ENCODE peak calls at places on chromosome 1, in six cellular contexts. One of them, this sample, is unnamed.

GRCh38 chr1:228006034-228006792 is 585 bp upstream of the WNT3A start:
- DNase-seq in HFF-Myc: no peak
- DNase-seq in CD8-positive, alpha-beta T cell: no peak
- DNase-seq in ovary: no peak
- DNase-seq in hepatocyte: no peak
- DNase-seq in transverse colon: no peak
- DNase-seq in this sample: no peak

GRCh38 chr1:150575518-150576366 is 3.7 kb downstream of the MCL1 start:
- DNase-seq in CD8-positive, alpha-beta T cell: no peak
- DNase-seq in hepatocyte: peak
- DNase-seq in transverse colon: no peak
- DNase-seq in HFF-Myc: no peak
- DNase-seq in ovary: peak
- DNase-seq in this sample: peak

GRCh38 chr1:63127376-63127775 is 195.0 kb upstream of the FOXD3 start:
- DNase-seq in CD8-positive, alpha-beta T cell: no peak
- DNase-seq in hepatocyte: no peak
- DNase-seq in HFF-Myc: peak
- DNase-seq in transverse colon: no peak
- DNase-seq in ovary: no peak
- DNase-seq in this sample: no peak

GRCh38 chr1:61115436-61115835 is 33.1 kb downstream of the NFIA start:
- DNase-seq in HFF-Myc: no peak
- DNase-seq in ovary: no peak
- DNase-seq in hepatocyte: no peak
- DNase-seq in CD8-positive, alpha-beta T cell: no peak
- DNase-seq in transverse colon: no peak
- DNase-seq in this sample: no peak

GRCh38 chr1:171061425-171062143 is 29.1 kb upstream of the FMO3 start:
- DNase-seq in HFF-Myc: no peak
- DNase-seq in CD8-positive, alpha-beta T cell: no peak
- DNase-seq in transverse colon: no peak
- DNase-seq in hepatocyte: no peak
- DNase-seq in ovary: no peak
- DNase-seq in this sample: no peak

GRCh38 chr1:231695439-231696255 is 69.1 kb downstream of the DISC1 start:
- DNase-seq in transverse colon: no peak
- DNase-seq in HFF-Myc: no peak
- DNase-seq in CD8-positive, alpha-beta T cell: no peak
- DNase-seq in ovary: no peak
- DNase-seq in hepatocyte: no peak
- DNase-seq in this sample: no peak

GRCh38 chr1:245317253-245317652 is 162.5 kb downstream of the KIF26B start:
- DNase-seq in transverse colon: no peak
- DNase-seq in HFF-Myc: no peak
- DNase-seq in ovary: no peak
- DNase-seq in CD8-positive, alpha-beta T cell: no peak
- DNase-seq in hepatocyte: no peak
- DNase-seq in this sample: no peak

GRCh38 chr1:153025797-153026196 is 5.2 kb upstream of the SPRR1B start:
- DNase-seq in HFF-Myc: no peak
- DNase-seq in transverse colon: no peak
- DNase-seq in CD8-positive, alpha-beta T cell: no peak
- DNase-seq in hepatocyte: no peak
- DNase-seq in ovary: no peak
- DNase-seq in this sample: no peak

GRCh38 chr1:29732438-29732837 is 496.1 kb downstream of the PTPRU start:
- DNase-seq in transverse colon: no peak
- DNase-seq in hepatocyte: no peak
- DNase-seq in ovary: no peak
- DNase-seq in HFF-Myc: peak
- DNase-seq in CD8-positive, alpha-beta T cell: no peak
- DNase-seq in this sample: no peak

GRCh38 chr1:150981177-150981804 is 801 bp upstream of the ANXA9 start:
- DNase-seq in transverse colon: peak
- DNase-seq in HFF-Myc: no peak
- DNase-seq in hepatocyte: peak
- DNase-seq in ovary: no peak
- DNase-seq in CD8-positive, alpha-beta T cell: no peak
- DNase-seq in this sample: no peak

GRCh38 chr1:244237445-244237844 is 186.4 kb downstream of the ZBTB18 start:
- DNase-seq in transverse colon: no peak
- DNase-seq in hepatocyte: no peak
- DNase-seq in CD8-positive, alpha-beta T cell: no peak
- DNase-seq in HFF-Myc: no peak
- DNase-seq in ovary: no peak
- DNase-seq in this sample: no peak

GRCh38 chr1:94068831-94069648 is 51.9 kb downstream of the ABCA4 start:
- DNase-seq in hepatocyte: peak
- DNase-seq in HFF-Myc: no peak
- DNase-seq in ovary: no peak
- DNase-seq in CD8-positive, alpha-beta T cell: no peak
- DNase-seq in transverse colon: peak
- DNase-seq in this sample: no peak

GRCh38 chr1:116359060-116359830 is 13.8 kb upstream of the ATP1A1 start:
- DNase-seq in transverse colon: no peak
- DNase-seq in CD8-positive, alpha-beta T cell: no peak
- DNase-seq in hepatocyte: no peak
- DNase-seq in ovary: no peak
- DNase-seq in HFF-Myc: no peak
- DNase-seq in this sample: no peak

GRCh38 chr1:155360051-155360450 is 39.4 kb downstream of the RUSC1 start:
- DNase-seq in transverse colon: no peak
- DNase-seq in ovary: no peak
- DNase-seq in HFF-Myc: no peak
- DNase-seq in CD8-positive, alpha-beta T cell: no peak
- DNase-seq in hepatocyte: no peak
- DNase-seq in this sample: no peak

GRCh38 chr1:7405844-7406500 is 365.1 kb upstream of the VAMP3 start:
- DNase-seq in CD8-positive, alpha-beta T cell: no peak
- DNase-seq in hepatocyte: no peak
- DNase-seq in transverse colon: no peak
- DNase-seq in HFF-Myc: no peak
- DNase-seq in ovary: no peak
- DNase-seq in this sample: no peak

GRCh38 chr1:164982545-164982944 is 374.0 kb downstream of the LMX1A start:
- DNase-seq in transverse colon: no peak
- DNase-seq in CD8-positive, alpha-beta T cell: no peak
- DNase-seq in hepatocyte: no peak
- DNase-seq in HFF-Myc: no peak
- DNase-seq in ovary: no peak
- DNase-seq in this sample: no peak

GRCh38 chr1:81702903-81703302 is 97.8 kb upstream of the ADGRL2 start:
- DNase-seq in transverse colon: no peak
- DNase-seq in ovary: no peak
- DNase-seq in HFF-Myc: no peak
- DNase-seq in CD8-positive, alpha-beta T cell: no peak
- DNase-seq in hepatocyte: no peak
- DNase-seq in this sample: peak

GRCh38 chr1:110559157-110559556 is 40.2 kb upstream of the KCNA10 start:
- DNase-seq in transverse colon: no peak
- DNase-seq in ovary: no peak
- DNase-seq in hepatocyte: no peak
- DNase-seq in HFF-Myc: no peak
- DNase-seq in CD8-positive, alpha-beta T cell: no peak
- DNase-seq in this sample: no peak

GRCh38 chr1:99481391-99481996 is 164.4 kb upstream of the PALMD start:
- DNase-seq in transverse colon: peak
- DNase-seq in ovary: peak
- DNase-seq in HFF-Myc: peak
- DNase-seq in CD8-positive, alpha-beta T cell: peak
- DNase-seq in hepatocyte: peak
- DNase-seq in this sample: peak

DNA sequence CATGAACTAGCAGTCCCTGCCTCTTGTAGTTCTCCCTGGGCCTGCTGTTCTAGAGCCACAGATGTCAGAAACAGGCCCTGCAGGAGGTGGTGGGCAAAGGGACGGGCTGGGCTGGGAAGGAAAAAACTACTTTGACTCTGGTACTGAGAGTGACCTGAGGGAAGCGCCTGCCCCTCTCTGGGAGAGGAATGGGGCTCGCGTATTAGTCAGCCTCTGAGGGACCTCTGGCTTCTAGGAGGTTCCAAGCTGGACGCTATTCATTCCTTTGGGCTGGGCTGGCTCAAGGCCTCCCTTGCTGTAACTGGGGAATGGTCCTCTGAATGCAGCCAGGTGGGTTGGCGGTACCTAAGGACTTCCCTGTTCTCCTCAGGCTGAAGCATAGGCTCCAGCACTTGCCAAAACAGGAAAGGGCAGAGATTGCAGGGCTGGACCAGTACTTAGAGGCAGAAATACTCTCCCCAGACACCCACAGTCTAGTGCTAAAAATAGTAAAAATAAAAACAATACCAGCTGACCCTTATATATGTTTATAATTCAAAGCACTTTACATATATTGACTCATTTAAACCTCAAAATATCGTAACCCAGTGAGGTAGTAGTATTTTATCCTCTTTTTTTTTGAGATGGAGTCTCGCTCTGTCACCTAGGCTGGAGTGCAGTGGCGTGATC is 7.1 kb downstream of the POMGNT1 start:
- DNase-seq in CD8-positive, alpha-beta T cell: no peak
- DNase-seq in transverse colon: no peak
- DNase-seq in HFF-Myc: no peak
- DNase-seq in hepatocyte: no peak
- DNase-seq in ovary: no peak
- DNase-seq in this sample: no peak
- H3K4me3 ChIP-seq in CD8-positive, alpha-beta T cell: no peak
- H3K4me3 ChIP-seq in transverse colon: no peak
- H3K4me3 ChIP-seq in HFF-Myc: no peak
- H3K4me3 ChIP-seq in hepatocyte: no peak
- H3K4me3 ChIP-seq in ovary: no peak
- H3K4me3 ChIP-seq in this sample: no peak

GRCh38 chr1:106049595-106049994 is 1006.9 kb upstream of the PRMT6 start:
- DNase-seq in transverse colon: no peak
- DNase-seq in hepatocyte: peak
- DNase-seq in HFF-Myc: no peak
- DNase-seq in CD8-positive, alpha-beta T cell: no peak
- DNase-seq in ovary: no peak
- DNase-seq in this sample: no peak

GRCh38 chr1:106047210-106047609 is 1009.3 kb upstream of the PRMT6 start:
- DNase-seq in ovary: no peak
- DNase-seq in HFF-Myc: no peak
- DNase-seq in hepatocyte: no peak
- DNase-seq in CD8-positive, alpha-beta T cell: no peak
- DNase-seq in transverse colon: no peak
- DNase-seq in this sample: no peak
- TF ChIP-seq CTCF in ovary: no peak
- TF ChIP-seq CTCF in HFF-Myc: no peak
- TF ChIP-seq CTCF in hepatocyte: no peak
- TF ChIP-seq CTCF in CD8-positive, alpha-beta T cell: no peak
- TF ChIP-seq CTCF in transverse colon: no peak
- TF ChIP-seq CTCF in this sample: no peak

GRCh38 chr1:145991799-145992412 is 4.5 kb downstream of the TXNIP start:
- DNase-seq in ovary: no peak
- DNase-seq in HFF-Myc: no peak
- DNase-seq in hepatocyte: no peak
- DNase-seq in transverse colon: no peak
- DNase-seq in CD8-positive, alpha-beta T cell: no peak
- DNase-seq in this sample: no peak
- H3K4me3 ChIP-seq in ovary: peak
- H3K4me3 ChIP-seq in HFF-Myc: no peak
- H3K4me3 ChIP-seq in hepatocyte: no peak
- H3K4me3 ChIP-seq in transverse colon: peak
- H3K4me3 ChIP-seq in CD8-positive, alpha-beta T cell: peak
- H3K4me3 ChIP-seq in this sample: no peak

DNA sequence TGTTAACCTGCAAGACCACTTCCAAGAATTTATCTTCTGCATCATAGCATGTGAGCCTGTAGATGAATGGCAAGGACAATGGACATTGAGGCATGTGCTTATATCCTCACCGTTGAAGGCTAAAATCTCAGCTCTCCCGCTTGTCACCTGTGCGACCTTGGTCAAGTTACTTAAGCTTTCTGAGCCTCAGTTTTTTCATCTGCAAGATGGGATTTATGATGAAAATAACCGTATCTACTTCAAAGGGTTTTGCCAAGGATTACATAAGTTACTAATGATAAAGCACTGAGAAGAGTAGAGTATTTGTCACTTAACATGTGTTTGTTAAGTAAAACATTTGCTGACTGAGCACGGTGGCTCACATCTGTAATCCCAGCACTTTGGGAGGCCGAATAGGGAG is 14.9 kb downstream of the RAP1GAP start:
- DNase-seq in transverse colon: no peak
- DNase-seq in CD8-positive, alpha-beta T cell: no peak
- DNase-seq in HFF-Myc: no peak
- DNase-seq in hepatocyte: no peak
- DNase-seq in ovary: no peak
- DNase-seq in this sample: no peak
- TF ChIP-seq CTCF in transverse colon: no peak
- TF ChIP-seq CTCF in CD8-positive, alpha-beta T cell: no peak
- TF ChIP-seq CTCF in HFF-Myc: no peak
- TF ChIP-seq CTCF in hepatocyte: no peak
- TF ChIP-seq CTCF in ovary: no peak
- TF ChIP-seq CTCF in this sample: no peak